ENCODE peak calls at places on chromosomes 4 and X, in seven cellular contexts. A is stimulated activated naive CD8-positive, alpha-beta T cell treated with anti-CD3 and anti-CD28 coated beads, Interleukin-15, Interleukin-2, amounts not matched to agents 100 U/mL and 50 U/mL, for 24 hours; N is gastroesophageal sphincter; D is A549; I is activated CD8-positive, alpha-beta T cell treated with anti-CD3 and anti-CD28 coated beads for 36 hours; V is heart left ventricle; F is upper lobe of right lung. Q is an unnamed sample.
A peak's percentile ranks its signal among the peaks of the same experiment; 100 is the strongest.

GRCh38 chrX:8988456-8988855 is 45.5 kb downstream of the FAM9B start:
- ATAC-seq in A (peak; percentile 91), N (peak; percentile 67), D (peak; percentile 21), I (peak; percentile 66), V (peak; percentile 77), F (peak; percentile 80), Q (peak; percentile 80)

GRCh38 chr4:178242655-178243054 is 800.4 kb upstream of the AGA start:
- ATAC-seq in A (no peak), N (no peak), D (no peak), I (no peak), V (no peak), F (peak; percentile 39), Q (no peak)

GRCh38 chr4:181796502-181796901 is 446.7 kb upstream of the TENM3 start:
- ATAC-seq in A (no peak), N (no peak), D (no peak), I (no peak), V (no peak), F (no peak), Q (no peak)

GRCh38 chr4:95675623-95676022 is 126.8 kb upstream of the UNC5C start:
- ATAC-seq in A (no peak), N (no peak), D (no peak), I (no peak), V (no peak), F (no peak), Q (no peak)

GRCh38 chr4:40662962-40663604 is 33.4 kb upstream of the RBM47 start:
- ATAC-seq in A (peak; percentile 81), N (no peak), D (peak; percentile 95), I (peak; percentile 74), V (no peak), F (peak; percentile 91), Q (peak; percentile 96)

GRCh38 chrX:30597258-30598012 is 19.9 kb upstream of the TASL start:
- ATAC-seq in A (peak; percentile 23), N (no peak), D (no peak), I (no peak), V (peak; percentile 27), F (peak; percentile 71), Q (peak; percentile 45)

GRCh38 chr4:183333202-183333601 is 11.0 kb upstream of the CLDN24 start:
- ATAC-seq in A (no peak), N (no peak), D (no peak), I (no peak), V (no peak), F (no peak), Q (no peak)

GRCh38 chr4:154471924-154472323 is 19.7 kb downstream of the DCHS2 start:
- ATAC-seq in A (no peak), N (no peak), D (no peak), I (no peak), V (no peak), F (no peak), Q (no peak)

GRCh38 chr4:89847571-89848325 is 10.8 kb upstream of the SNCA start:
- ATAC-seq in A (no peak), N (no peak), D (no peak), I (no peak), V (no peak), F (no peak), Q (no peak)

GRCh38 chr4:142550955-142551354 is 295.1 kb downstream of the INPP4B start:
- ATAC-seq in A (no peak), N (no peak), D (no peak), I (no peak), V (no peak), F (no peak), Q (no peak)

GRCh38 chr4:98747659-98748091 is 89.3 kb upstream of the TSPAN5 start:
- ATAC-seq in A (no peak), N (no peak), D (no peak), I (no peak), V (no peak), F (peak; percentile 58), Q (no peak)

GRCh38 chrX:40580537-40581332 is at the start of gene ATP6AP2:
- ATAC-seq in A (peak; percentile 98), N (peak; percentile 98), D (peak; percentile 99), I (peak; percentile 98), V (peak; percentile 99), F (peak; percentile 99), Q (peak; percentile 98)

GRCh38 chr4:88382621-88383020 is 4.0 kb downstream of the HERC6 start:
- ATAC-seq in A (peak; percentile 88), N (no peak), D (no peak), I (peak; percentile 85), V (no peak), F (no peak), Q (peak; percentile 90)

GRCh38 chr4:148288448-148288847 is 153.8 kb downstream of the NR3C2 start:
- ATAC-seq in A (no peak), N (no peak), D (no peak), I (no peak), V (peak; percentile 81), F (no peak), Q (no peak)

GRCh38 chr4:183240581-183241321 is 79.3 kb downstream of the CLDN22 start:
- ATAC-seq in A (no peak), N (no peak), D (peak; percentile 34), I (no peak), V (peak; percentile 70), F (peak; percentile 76), Q (no peak)

GRCh38 chr4:37865450-37865849 is 25.4 kb upstream of the TBC1D1 start:
- ATAC-seq in A (no peak), N (peak; percentile 55), D (no peak), I (no peak), V (peak; percentile 78), F (no peak), Q (no peak)

GRCh38 chr4:173169178-173169427 is 492 bp downstream of the GALNT7 start:
- ATAC-seq in A (peak; percentile 25), N (peak; percentile 39), D (no peak), I (no peak), V (no peak), F (no peak), Q (no peak)

Q was measured in activated T-helper 17 cell treated with anti-CD3 and anti-CD28 coated beads, Interleukin-2, amount 50 U/mL, for 72 hours.